ENCODE peak calls at places on chromosomes 11 and 22, in ten cellular contexts. One of them, this sample, is unnamed. For H3K4me1, the result is how much of the 10 kb centered on the place peaks cover.

GRCh38 chr11:124068711-124069110 is 27.6 kb upstream of the OR10G7 start:
- DNase-seq in fibroblast of lung: no peak
- DNase-seq in stomach: no peak
- DNase-seq in tibial nerve: no peak
- DNase-seq in adrenal gland: no peak
- DNase-seq in HAP-1: no peak
- DNase-seq in CD8-positive, alpha-beta memory T cell: no peak
- DNase-seq in ovary: no peak
- DNase-seq in IMR-90: no peak
- DNase-seq in sigmoid colon: no peak
- DNase-seq in this sample: no peak

GRCh38 chr11:1338201-1339065 is 29.0 kb upstream of the TOLLIP start:
- DNase-seq in CD8-positive, alpha-beta memory T cell: no peak
- DNase-seq in stomach: no peak
- DNase-seq in ovary: peak
- DNase-seq in sigmoid colon: peak
- DNase-seq in adrenal gland: no peak
- DNase-seq in fibroblast of lung: no peak
- DNase-seq in tibial nerve: no peak
- DNase-seq in IMR-90: no peak
- DNase-seq in HAP-1: no peak
- DNase-seq in this sample: peak

GRCh38 chr11:86811637-86812321 is 11.4 kb downstream of the PRSS23 start:
- DNase-seq in IMR-90: peak
- DNase-seq in ovary: no peak
- DNase-seq in fibroblast of lung: peak
- DNase-seq in stomach: peak
- DNase-seq in HAP-1: no peak
- DNase-seq in tibial nerve: no peak
- DNase-seq in CD8-positive, alpha-beta memory T cell: no peak
- DNase-seq in sigmoid colon: no peak
- DNase-seq in adrenal gland: no peak
- DNase-seq in this sample: no peak

GRCh38 chr11:61534025-61534900 is 25.7 kb downstream of the LRRC10B start:
- DNase-seq in CD8-positive, alpha-beta memory T cell: no peak
- DNase-seq in stomach: peak
- DNase-seq in fibroblast of lung: no peak
- DNase-seq in HAP-1: no peak
- DNase-seq in adrenal gland: no peak
- DNase-seq in tibial nerve: no peak
- DNase-seq in IMR-90: no peak
- DNase-seq in sigmoid colon: no peak
- DNase-seq in ovary: no peak
- DNase-seq in this sample: no peak

GRCh38 chr11:70327717-70328116 is 57.2 kb downstream of the PPFIA1 start:
- DNase-seq in CD8-positive, alpha-beta memory T cell: no peak
- DNase-seq in stomach: no peak
- DNase-seq in HAP-1: no peak
- DNase-seq in ovary: no peak
- DNase-seq in IMR-90: no peak
- DNase-seq in adrenal gland: no peak
- DNase-seq in fibroblast of lung: no peak
- DNase-seq in sigmoid colon: no peak
- DNase-seq in tibial nerve: no peak
- DNase-seq in this sample: no peak

GRCh38 chr22:41021655-41022454 is 70.5 kb upstream of the EP300 start:
- DNase-seq in fibroblast of lung: peak
- DNase-seq in adrenal gland: peak
- DNase-seq in stomach: peak
- DNase-seq in CD8-positive, alpha-beta memory T cell: peak
- DNase-seq in sigmoid colon: peak
- DNase-seq in HAP-1: peak
- DNase-seq in ovary: peak
- DNase-seq in tibial nerve: peak
- DNase-seq in IMR-90: peak
- DNase-seq in this sample: no peak

GRCh38 chr22:29617922-29618629 is 14.6 kb downstream of the NF2 start:
- DNase-seq in IMR-90: peak
- DNase-seq in sigmoid colon: no peak
- DNase-seq in stomach: no peak
- DNase-seq in tibial nerve: no peak
- DNase-seq in adrenal gland: peak
- DNase-seq in HAP-1: no peak
- DNase-seq in ovary: no peak
- DNase-seq in fibroblast of lung: peak
- DNase-seq in CD8-positive, alpha-beta memory T cell: no peak
- DNase-seq in this sample: no peak

GRCh38 chr11:104076455-104076854 is 40.0 kb downstream of the DDI1 start:
- DNase-seq in CD8-positive, alpha-beta memory T cell: no peak
- DNase-seq in fibroblast of lung: no peak
- DNase-seq in stomach: no peak
- DNase-seq in IMR-90: no peak
- DNase-seq in tibial nerve: no peak
- DNase-seq in sigmoid colon: no peak
- DNase-seq in adrenal gland: no peak
- DNase-seq in HAP-1: no peak
- DNase-seq in ovary: no peak
- DNase-seq in this sample: no peak

GRCh38 chr11:37560346-37560745 is 962.3 kb upstream of the RAG2 start:
- DNase-seq in CD8-positive, alpha-beta memory T cell: no peak
- DNase-seq in tibial nerve: no peak
- DNase-seq in sigmoid colon: no peak
- DNase-seq in adrenal gland: no peak
- DNase-seq in stomach: no peak
- DNase-seq in ovary: no peak
- DNase-seq in HAP-1: no peak
- DNase-seq in IMR-90: no peak
- DNase-seq in fibroblast of lung: no peak
- DNase-seq in this sample: no peak
- H3K4me1 ChIP-seq in CD8-positive, alpha-beta memory T cell: under half
- H3K4me1 ChIP-seq in tibial nerve: under half
- H3K4me1 ChIP-seq in sigmoid colon: under half
- H3K4me1 ChIP-seq in adrenal gland: under half
- H3K4me1 ChIP-seq in stomach: under half
- H3K4me1 ChIP-seq in ovary: under half
- H3K4me1 ChIP-seq in HAP-1: under half
- H3K4me1 ChIP-seq in IMR-90: under half
- H3K4me1 ChIP-seq in fibroblast of lung: under half
- H3K4me1 ChIP-seq in this sample: under half

DNA sequence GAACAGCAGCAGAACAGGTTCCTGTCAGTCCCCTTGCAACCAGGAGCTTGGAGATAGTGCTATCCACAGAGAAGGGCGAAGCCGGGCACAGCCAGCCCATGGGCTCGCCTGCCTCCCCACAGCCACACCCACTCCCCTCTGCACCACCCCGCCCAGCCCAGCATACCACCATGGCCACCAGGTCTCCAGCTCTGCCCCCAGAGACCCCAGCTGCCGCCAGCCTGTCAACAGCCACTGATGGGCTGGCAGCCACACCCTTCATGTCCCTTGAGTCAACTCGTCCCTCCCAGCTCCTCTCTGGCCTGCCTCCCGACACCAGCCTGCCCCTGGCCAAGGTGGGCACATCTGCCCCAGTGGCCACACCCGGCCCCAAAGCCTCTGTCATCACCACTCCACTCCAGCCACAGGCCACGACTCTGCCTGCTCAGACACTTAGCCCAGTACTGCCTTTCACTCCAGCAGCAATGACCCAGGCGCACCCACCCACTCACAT is 63.4 kb downstream of the OTOG start:
- DNase-seq in adrenal gland: no peak
- DNase-seq in stomach: no peak
- DNase-seq in tibial nerve: no peak
- DNase-seq in ovary: no peak
- DNase-seq in HAP-1: no peak
- DNase-seq in CD8-positive, alpha-beta memory T cell: no peak
- DNase-seq in fibroblast of lung: no peak
- DNase-seq in IMR-90: no peak
- DNase-seq in sigmoid colon: no peak
- DNase-seq in this sample: peak
- H3K4me1 ChIP-seq in adrenal gland: under half
- H3K4me1 ChIP-seq in stomach: under half
- H3K4me1 ChIP-seq in tibial nerve: under half
- H3K4me1 ChIP-seq in ovary: under half
- H3K4me1 ChIP-seq in HAP-1: under half
- H3K4me1 ChIP-seq in CD8-positive, alpha-beta memory T cell: under half
- H3K4me1 ChIP-seq in fibroblast of lung: under half
- H3K4me1 ChIP-seq in IMR-90: under half
- H3K4me1 ChIP-seq in sigmoid colon: under half
- H3K4me1 ChIP-seq in this sample: under half

DNA sequence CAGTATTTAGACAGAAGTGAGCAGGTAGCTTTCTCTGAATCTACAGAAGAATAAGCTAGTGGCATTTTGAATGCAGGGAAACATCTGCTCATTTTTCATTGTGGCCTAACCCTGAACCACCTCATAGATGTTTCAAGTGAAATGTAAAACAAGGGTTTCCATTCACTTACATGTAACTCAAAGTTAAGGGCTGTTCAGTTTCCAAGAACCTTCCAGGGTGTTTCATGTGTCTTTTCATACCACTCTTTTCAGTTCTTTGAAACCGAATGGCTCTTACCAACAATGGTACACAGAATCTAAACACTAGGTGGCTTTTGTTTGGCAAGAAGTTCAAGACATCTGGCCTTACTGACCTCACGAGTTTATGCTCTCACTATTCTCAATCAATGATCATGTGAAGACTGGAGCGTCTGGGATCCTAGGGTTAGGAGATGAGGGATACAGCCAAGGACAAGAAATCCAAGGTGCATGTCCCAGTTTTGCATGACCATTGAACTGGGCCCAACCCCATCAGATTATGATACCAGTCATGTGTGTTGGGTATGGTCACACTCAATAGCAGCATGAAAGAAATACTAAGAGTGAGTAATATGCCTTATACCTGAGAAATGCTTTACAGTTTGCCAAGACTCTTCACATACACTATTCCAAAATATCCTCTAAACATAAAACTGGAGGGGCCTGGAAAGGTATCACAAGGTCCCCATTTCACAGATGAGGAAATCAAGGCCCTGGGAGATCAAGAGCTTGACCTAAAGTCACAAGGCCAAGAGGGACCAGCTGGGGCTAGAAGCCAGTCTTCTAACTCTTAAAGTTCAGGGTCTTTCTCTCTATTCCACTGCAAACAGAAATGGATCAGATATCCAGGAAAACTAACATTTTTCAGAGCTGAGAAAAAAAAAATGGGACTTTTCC is 92.7 kb downstream of the ETS1 start:
- DNase-seq in stomach: no peak
- DNase-seq in adrenal gland: no peak
- DNase-seq in ovary: no peak
- DNase-seq in sigmoid colon: no peak
- DNase-seq in HAP-1: no peak
- DNase-seq in fibroblast of lung: no peak
- DNase-seq in IMR-90: no peak
- DNase-seq in CD8-positive, alpha-beta memory T cell: no peak
- DNase-seq in tibial nerve: no peak
- DNase-seq in this sample: no peak
- H3K4me1 ChIP-seq in stomach: under half
- H3K4me1 ChIP-seq in adrenal gland: under half
- H3K4me1 ChIP-seq in ovary: under half
- H3K4me1 ChIP-seq in sigmoid colon: under half
- H3K4me1 ChIP-seq in HAP-1: under half
- H3K4me1 ChIP-seq in fibroblast of lung: half or more
- H3K4me1 ChIP-seq in IMR-90: under half
- H3K4me1 ChIP-seq in CD8-positive, alpha-beta memory T cell: half or more
- H3K4me1 ChIP-seq in tibial nerve: under half
- H3K4me1 ChIP-seq in this sample: half or more

GRCh38 chr11:122746050-122746478 is 90.5 kb downstream of the UBASH3B start:
- DNase-seq in sigmoid colon: no peak
- DNase-seq in ovary: no peak
- DNase-seq in adrenal gland: peak
- DNase-seq in HAP-1: no peak
- DNase-seq in stomach: no peak
- DNase-seq in tibial nerve: no peak
- DNase-seq in IMR-90: no peak
- DNase-seq in fibroblast of lung: no peak
- DNase-seq in CD8-positive, alpha-beta memory T cell: peak
- DNase-seq in this sample: no peak
- H3K4me1 ChIP-seq in sigmoid colon: under half
- H3K4me1 ChIP-seq in ovary: under half
- H3K4me1 ChIP-seq in adrenal gland: under half
- H3K4me1 ChIP-seq in HAP-1: under half
- H3K4me1 ChIP-seq in stomach: under half
- H3K4me1 ChIP-seq in tibial nerve: under half
- H3K4me1 ChIP-seq in IMR-90: under half
- H3K4me1 ChIP-seq in fibroblast of lung: under half
- H3K4me1 ChIP-seq in CD8-positive, alpha-beta memory T cell: half or more
- H3K4me1 ChIP-seq in this sample: under half

GRCh38 chr11:64878223-64878493 is 263 bp downstream of the EHD1 start:
- DNase-seq in HAP-1: no peak
- DNase-seq in IMR-90: no peak
- DNase-seq in ovary: no peak
- DNase-seq in sigmoid colon: no peak
- DNase-seq in adrenal gland: no peak
- DNase-seq in tibial nerve: no peak
- DNase-seq in stomach: no peak
- DNase-seq in CD8-positive, alpha-beta memory T cell: no peak
- DNase-seq in fibroblast of lung: no peak
- DNase-seq in this sample: no peak
- H3K4me1 ChIP-seq in HAP-1: under half
- H3K4me1 ChIP-seq in IMR-90: under half
- H3K4me1 ChIP-seq in ovary: under half
- H3K4me1 ChIP-seq in sigmoid colon: under half
- H3K4me1 ChIP-seq in adrenal gland: under half
- H3K4me1 ChIP-seq in tibial nerve: half or more
- H3K4me1 ChIP-seq in stomach: half or more
- H3K4me1 ChIP-seq in CD8-positive, alpha-beta memory T cell: half or more
- H3K4me1 ChIP-seq in fibroblast of lung: under half
- H3K4me1 ChIP-seq in this sample: half or more